ENCODE peak calls at places on chromosomes 13 and 19, in ten cellular contexts. One of them, this sample, is unnamed.

GRCh38 chr19:18408053-18408476 is 10.6 kb upstream of the LRRC25 start:
- DNase-seq in SW 1271: no peak
- DNase-seq in GM10248: peak
- DNase-seq in left ventricle myocardium inferior: no peak
- DNase-seq in left cardiac atrium: no peak
- DNase-seq in effector memory CD4-positive, alpha-beta T cell: no peak
- DNase-seq in PC-3: peak
- DNase-seq in ELR: peak
- DNase-seq in HEK293T: peak
- DNase-seq in non-pigmented ciliary epithelial cell: no peak
- DNase-seq in this sample: peak

GRCh38 chr19:12666305-12667048 is at the start of the genes MAN2B1 and WDR83:
- DNase-seq in SW 1271: peak
- DNase-seq in GM10248: peak
- DNase-seq in left ventricle myocardium inferior: peak
- DNase-seq in left cardiac atrium: peak
- DNase-seq in effector memory CD4-positive, alpha-beta T cell: peak
- DNase-seq in PC-3: peak
- DNase-seq in ELR: peak
- DNase-seq in HEK293T: peak
- DNase-seq in non-pigmented ciliary epithelial cell: no peak
- DNase-seq in this sample: peak

GRCh38 chr13:44818428-44818827 is 170.8 kb downstream of the NUFIP1 start:
- DNase-seq in SW 1271: no peak
- DNase-seq in GM10248: no peak
- DNase-seq in left ventricle myocardium inferior: no peak
- DNase-seq in left cardiac atrium: no peak
- DNase-seq in effector memory CD4-positive, alpha-beta T cell: no peak
- DNase-seq in PC-3: peak
- DNase-seq in ELR: peak
- DNase-seq in HEK293T: peak
- DNase-seq in non-pigmented ciliary epithelial cell: no peak
- DNase-seq in this sample: no peak

GRCh38 chr19:30224689-30225606 is 147.2 kb upstream of the ZNF536 start:
- DNase-seq in SW 1271: no peak
- DNase-seq in GM10248: no peak
- DNase-seq in left ventricle myocardium inferior: no peak
- DNase-seq in left cardiac atrium: no peak
- DNase-seq in effector memory CD4-positive, alpha-beta T cell: no peak
- DNase-seq in PC-3: no peak
- DNase-seq in ELR: no peak
- DNase-seq in HEK293T: peak
- DNase-seq in non-pigmented ciliary epithelial cell: no peak
- DNase-seq in this sample: no peak

GRCh38 chr13:20006206-20006605 is 47.7 kb downstream of the ZMYM2 start:
- DNase-seq in SW 1271: no peak
- DNase-seq in GM10248: no peak
- DNase-seq in left ventricle myocardium inferior: no peak
- DNase-seq in left cardiac atrium: no peak
- DNase-seq in effector memory CD4-positive, alpha-beta T cell: no peak
- DNase-seq in PC-3: peak
- DNase-seq in ELR: peak
- DNase-seq in HEK293T: no peak
- DNase-seq in non-pigmented ciliary epithelial cell: peak
- DNase-seq in this sample: no peak

GRCh38 chr19:48244289-48244688 is 11.4 kb downstream of the CARD8 start:
- DNase-seq in SW 1271: no peak
- DNase-seq in GM10248: no peak
- DNase-seq in left ventricle myocardium inferior: no peak
- DNase-seq in left cardiac atrium: no peak
- DNase-seq in effector memory CD4-positive, alpha-beta T cell: peak
- DNase-seq in PC-3: peak
- DNase-seq in ELR: peak
- DNase-seq in HEK293T: no peak
- DNase-seq in non-pigmented ciliary epithelial cell: no peak
- DNase-seq in this sample: peak

GRCh38 chr13:110014719-110015118 is 228.3 kb upstream of the IRS2 start:
- DNase-seq in SW 1271: no peak
- DNase-seq in GM10248: no peak
- DNase-seq in left ventricle myocardium inferior: no peak
- DNase-seq in left cardiac atrium: no peak
- DNase-seq in effector memory CD4-positive, alpha-beta T cell: no peak
- DNase-seq in PC-3: peak
- DNase-seq in ELR: no peak
- DNase-seq in HEK293T: no peak
- DNase-seq in non-pigmented ciliary epithelial cell: no peak
- DNase-seq in this sample: no peak

GRCh38 chr13:77719128-77719527 is 21.6 kb downstream of the SLAIN1 start:
- DNase-seq in SW 1271: no peak
- DNase-seq in GM10248: no peak
- DNase-seq in left ventricle myocardium inferior: no peak
- DNase-seq in left cardiac atrium: no peak
- DNase-seq in effector memory CD4-positive, alpha-beta T cell: no peak
- DNase-seq in PC-3: no peak
- DNase-seq in ELR: no peak
- DNase-seq in HEK293T: no peak
- DNase-seq in non-pigmented ciliary epithelial cell: no peak
- DNase-seq in this sample: no peak

GRCh38 chr19:56120002-56120370 is 1.1 kb downstream of the ZNF787 start:
- DNase-seq in SW 1271: no peak
- DNase-seq in GM10248: no peak
- DNase-seq in left ventricle myocardium inferior: no peak
- DNase-seq in left cardiac atrium: no peak
- DNase-seq in effector memory CD4-positive, alpha-beta T cell: no peak
- DNase-seq in PC-3: no peak
- DNase-seq in ELR: no peak
- DNase-seq in HEK293T: no peak
- DNase-seq in non-pigmented ciliary epithelial cell: no peak
- DNase-seq in this sample: no peak

GRCh38 chr19:13055213-13056051 is 47.2 kb downstream of the LYL1 start:
- DNase-seq in SW 1271: no peak
- DNase-seq in GM10248: no peak
- DNase-seq in left ventricle myocardium inferior: peak
- DNase-seq in left cardiac atrium: peak
- DNase-seq in effector memory CD4-positive, alpha-beta T cell: no peak
- DNase-seq in PC-3: peak
- DNase-seq in ELR: peak
- DNase-seq in HEK293T: no peak
- DNase-seq in non-pigmented ciliary epithelial cell: no peak
- DNase-seq in this sample: no peak

GRCh38 chr19:28318469-28319179 is 894.3 kb downstream of the UQCRFS1 start:
- DNase-seq in SW 1271: no peak
- DNase-seq in GM10248: no peak
- DNase-seq in left ventricle myocardium inferior: no peak
- DNase-seq in left cardiac atrium: no peak
- DNase-seq in effector memory CD4-positive, alpha-beta T cell: no peak
- DNase-seq in PC-3: no peak
- DNase-seq in ELR: no peak
- DNase-seq in HEK293T: no peak
- DNase-seq in non-pigmented ciliary epithelial cell: no peak
- DNase-seq in this sample: no peak

GRCh38 chr13:97223711-97224461 is 1.8 kb downstream of the MBNL2 start:
- DNase-seq in SW 1271: peak
- DNase-seq in GM10248: peak
- DNase-seq in left ventricle myocardium inferior: peak
- DNase-seq in left cardiac atrium: no peak
- DNase-seq in effector memory CD4-positive, alpha-beta T cell: no peak
- DNase-seq in PC-3: peak
- DNase-seq in ELR: peak
- DNase-seq in HEK293T: peak
- DNase-seq in non-pigmented ciliary epithelial cell: peak
- DNase-seq in this sample: no peak

GRCh38 chr13:91722267-91722884 is 324.0 kb downstream of the GPC5 start:
- DNase-seq in SW 1271: no peak
- DNase-seq in GM10248: peak
- DNase-seq in left ventricle myocardium inferior: no peak
- DNase-seq in left cardiac atrium: no peak
- DNase-seq in effector memory CD4-positive, alpha-beta T cell: no peak
- DNase-seq in PC-3: peak
- DNase-seq in ELR: peak
- DNase-seq in HEK293T: peak
- DNase-seq in non-pigmented ciliary epithelial cell: no peak
- DNase-seq in this sample: no peak

GRCh38 chr13:60427285-60427684 is 30.3 kb downstream of the TDRD3 start:
- DNase-seq in SW 1271: no peak
- DNase-seq in GM10248: no peak
- DNase-seq in left ventricle myocardium inferior: no peak
- DNase-seq in left cardiac atrium: no peak
- DNase-seq in effector memory CD4-positive, alpha-beta T cell: no peak
- DNase-seq in PC-3: no peak
- DNase-seq in ELR: no peak
- DNase-seq in HEK293T: no peak
- DNase-seq in non-pigmented ciliary epithelial cell: no peak
- DNase-seq in this sample: no peak

GRCh38 chr19:35114656-35115537 is 726 bp upstream of the FXYD3 start:
- DNase-seq in SW 1271: no peak
- DNase-seq in GM10248: peak
- DNase-seq in left ventricle myocardium inferior: peak
- DNase-seq in left cardiac atrium: peak
- DNase-seq in effector memory CD4-positive, alpha-beta T cell: peak
- DNase-seq in PC-3: peak
- DNase-seq in ELR: peak
- DNase-seq in HEK293T: peak
- DNase-seq in non-pigmented ciliary epithelial cell: no peak
- DNase-seq in this sample: no peak

GRCh38 chr13:39870197-39870746 is 214.8 kb downstream of the COG6 start:
- DNase-seq in SW 1271: no peak
- DNase-seq in GM10248: no peak
- DNase-seq in left ventricle myocardium inferior: no peak
- DNase-seq in left cardiac atrium: no peak
- DNase-seq in effector memory CD4-positive, alpha-beta T cell: no peak
- DNase-seq in PC-3: no peak
- DNase-seq in ELR: peak
- DNase-seq in HEK293T: no peak
- DNase-seq in non-pigmented ciliary epithelial cell: no peak
- DNase-seq in this sample: no peak

GRCh38 chr19:5804516-5805464 is at the start of gene NRTN:
- DNase-seq in SW 1271: no peak
- DNase-seq in GM10248: peak
- DNase-seq in left ventricle myocardium inferior: no peak
- DNase-seq in left cardiac atrium: no peak
- DNase-seq in effector memory CD4-positive, alpha-beta T cell: peak
- DNase-seq in PC-3: peak
- DNase-seq in ELR: no peak
- DNase-seq in HEK293T: peak
- DNase-seq in non-pigmented ciliary epithelial cell: no peak
- DNase-seq in this sample: no peak

GRCh38 chr13:73138967-73139491 is 80.2 kb downstream of the KLF5 start:
- DNase-seq in SW 1271: no peak
- DNase-seq in GM10248: no peak
- DNase-seq in left ventricle myocardium inferior: no peak
- DNase-seq in left cardiac atrium: no peak
- DNase-seq in effector memory CD4-positive, alpha-beta T cell: no peak
- DNase-seq in PC-3: peak
- DNase-seq in ELR: no peak
- DNase-seq in HEK293T: no peak
- DNase-seq in non-pigmented ciliary epithelial cell: no peak
- DNase-seq in this sample: no peak

GRCh38 chr13:43786766-43787517 is at the start of gene ENOX1:
- DNase-seq in SW 1271: no peak
- DNase-seq in GM10248: peak
- DNase-seq in left ventricle myocardium inferior: peak
- DNase-seq in left cardiac atrium: peak
- DNase-seq in effector memory CD4-positive, alpha-beta T cell: peak
- DNase-seq in PC-3: peak
- DNase-seq in ELR: peak
- DNase-seq in HEK293T: peak
- DNase-seq in non-pigmented ciliary epithelial cell: no peak
- DNase-seq in this sample: no peak

GRCh38 chr13:51747438-51748434 is 56.2 kb downstream of the DHRS12 start:
- DNase-seq in SW 1271: no peak
- DNase-seq in GM10248: no peak
- DNase-seq in left ventricle myocardium inferior: no peak
- DNase-seq in left cardiac atrium: no peak
- DNase-seq in effector memory CD4-positive, alpha-beta T cell: no peak
- DNase-seq in PC-3: no peak
- DNase-seq in ELR: no peak
- DNase-seq in HEK293T: no peak
- DNase-seq in non-pigmented ciliary epithelial cell: no peak
- DNase-seq in this sample: no peak

GRCh38 chr13:95039415-95039814 is 261.8 kb downstream of the ABCC4 start:
- DNase-seq in SW 1271: no peak
- DNase-seq in GM10248: no peak
- DNase-seq in left ventricle myocardium inferior: no peak
- DNase-seq in left cardiac atrium: no peak
- DNase-seq in effector memory CD4-positive, alpha-beta T cell: no peak
- DNase-seq in PC-3: no peak
- DNase-seq in ELR: peak
- DNase-seq in HEK293T: no peak
- DNase-seq in non-pigmented ciliary epithelial cell: no peak
- DNase-seq in this sample: no peak

GRCh38 chr19:40523322-40524047 is 53.2 kb upstream of the SHKBP1 start:
- DNase-seq in SW 1271: no peak
- DNase-seq in GM10248: peak
- DNase-seq in left ventricle myocardium inferior: peak
- DNase-seq in left cardiac atrium: peak
- DNase-seq in effector memory CD4-positive, alpha-beta T cell: peak
- DNase-seq in PC-3: peak
- DNase-seq in ELR: peak
- DNase-seq in HEK293T: peak
- DNase-seq in non-pigmented ciliary epithelial cell: no peak
- DNase-seq in this sample: peak

GRCh38 chr19:17985037-17985818 is 18.3 kb downstream of the KCNN1 start:
- DNase-seq in SW 1271: no peak
- DNase-seq in GM10248: no peak
- DNase-seq in left ventricle myocardium inferior: no peak
- DNase-seq in left cardiac atrium: no peak
- DNase-seq in effector memory CD4-positive, alpha-beta T cell: no peak
- DNase-seq in PC-3: no peak
- DNase-seq in ELR: no peak
- DNase-seq in HEK293T: no peak
- DNase-seq in non-pigmented ciliary epithelial cell: no peak
- DNase-seq in this sample: no peak

This sample was measured in GF-D8.